ENCODE peak calls at places on chromosomes 7 and 10, in seven cellular contexts. L is activated gamma-delta T cell treated with anti-CD3 and anti-CD28 coated beads, Interleukin-2, amount 50 U/mL, for 16 hours; S is fibroblast of pulmonary artery; U is HL-60; O is cardiac muscle cell; M is GM10248; E is upper lobe of right lung. G is an unnamed sample.

GRCh38 chr10:81095238-81095637 is 557.5 kb downstream of the SH2D4B start:
- DNase-seq in L (no peak), S (no peak), U (no peak), O (no peak), M (no peak), E (no peak), G (no peak)

GRCh38 chr7:118878336-118878735 is 653.8 kb downstream of the ANKRD7 start:
- DNase-seq in L (no peak), S (no peak), U (no peak), O (peak), M (no peak), E (no peak), G (no peak)

GRCh38 chr7:38699481-38699880 is 68.3 kb upstream of the AMPH start:
- DNase-seq in L (no peak), S (peak), U (no peak), O (no peak), M (no peak), E (no peak), G (no peak)

GRCh38 chr7:141649865-141650499 is 52.0 kb downstream of the DENND11 start:
- DNase-seq in L (no peak), S (peak), U (peak), O (peak), M (peak), E (no peak), G (no peak)

GRCh38 chr7:129512192-129512591 is 9.9 kb downstream of the SMKR1 start:
- DNase-seq in L (no peak), S (no peak), U (no peak), O (no peak), M (no peak), E (no peak), G (no peak)

GRCh38 chr10:31912289-31912688 is 16.3 kb downstream of the ARHGAP12 start:
- DNase-seq in L (no peak), S (no peak), U (no peak), O (no peak), M (no peak), E (no peak), G (no peak)

GRCh38 chr10:90969947-90970673 is 49.2 kb upstream of the ANKRD1 start:
- DNase-seq in L (no peak), S (peak), U (no peak), O (peak), M (no peak), E (no peak), G (no peak)

GRCh38 chr7:70238171-70238575 is 639.9 kb downstream of the AUTS2 start:
- DNase-seq in L (no peak), S (no peak), U (no peak), O (peak), M (peak), E (no peak), G (no peak)

GRCh38 chr10:60236869-60237524 is 152.7 kb downstream of the ANK3 start:
- DNase-seq in L (no peak), S (no peak), U (peak), O (no peak), M (peak), E (peak), G (peak)

GRCh38 chr10:69061305-69062161 is 26.4 kb upstream of the SRGN start:
- DNase-seq in L (no peak), S (peak), U (peak), O (no peak), M (peak), E (peak), G (peak)

GRCh38 chr7:74477188-74477587 is 23.5 kb downstream of the GTF2IRD1 start:
- DNase-seq in L (no peak), S (no peak), U (no peak), O (no peak), M (no peak), E (peak), G (no peak)

GRCh38 chr10:71243756-71244637 is 31.6 kb downstream of the UNC5B start:
- DNase-seq in L (no peak), S (peak), U (peak), O (no peak), M (no peak), E (no peak), G (no peak)

GRCh38 chr7:727104-727805 is at the start of gene PRKAR1B:
- DNase-seq in L (no peak), S (no peak), U (peak), O (no peak), M (peak), E (no peak), G (peak)

GRCh38 chr7:107613948-107614347 is 33.9 kb downstream of the BCAP29 start:
- DNase-seq in L (no peak), S (peak), U (no peak), O (no peak), M (no peak), E (no peak), G (no peak)

GRCh38 chr10:26367771-26368170 is 70.4 kb upstream of the APBB1IP start:
- DNase-seq in L (no peak), S (peak), U (peak), O (peak), M (peak), E (peak), G (no peak)

GRCh38 chr10:97875391-97875790 is 25.7 kb downstream of the GOLGA7B start:
- DNase-seq in L (no peak), S (no peak), U (no peak), O (no peak), M (no peak), E (no peak), G (peak)

GRCh38 chr7:141844256-141844655 is 3.0 kb upstream of the PRSS37 start:
- DNase-seq in L (no peak), S (no peak), U (no peak), O (no peak), M (no peak), E (no peak), G (no peak)

G was measured in posterior vena cava.